ENCODE peak calls at places on chromosomes 11 and 22, in five cellular contexts. T is glutamatergic neuron; O is tibial artery; P is NCI-H1105; U is activated T-helper 1 cell treated with anti-CD3 and anti-CD28 coated beads, Interleukin-12 subunit alpha, Interleukin-12 subunit beta, Interleukin-2, Interleukin-4 antibody, amounts not matched to agents 30 ng/mL and 10 ng/mL and 1 ng/mL, durations not matched to agents 14 hours and 24 hours and 36 hours. R is an unnamed sample.

GRCh38 chr22:36337365-36338130 is 50.2 kb downstream of the MYH9 start:
- DNase-seq in T (no peak), O (no peak), P (no peak), U (no peak), R (no peak)

GRCh38 chr11:60280412-60280811 is at the start of gene MS4A4A:
- DNase-seq in T (no peak), O (no peak), P (no peak), U (no peak), R (no peak)

GRCh38 chr11:693887-694562 is 997 bp downstream of the DEAF1 start:
- DNase-seq in T (no peak), O (no peak), P (peak), U (no peak), R (no peak)

GRCh38 chr22:41832553-41833368 is at the start of gene SREBF2:
- DNase-seq in T (peak), O (peak), P (peak), U (peak), R (peak)

GRCh38 chr11:28966951-28967350 is 858.8 kb downstream of the METTL15 start:
- DNase-seq in T (no peak), O (no peak), P (no peak), U (no peak), R (no peak)

GRCh38 chr11:36381005-36381350 is 84.9 kb downstream of the PRR5L start:
- DNase-seq in T (no peak), O (no peak), P (no peak), U (no peak), R (no peak)

GRCh38 chr11:66950113-66950535 is 8.1 kb downstream of the PC start:
- DNase-seq in T (peak), O (peak), P (no peak), U (no peak), R (peak)

GRCh38 chr22:36377022-36377631 is 10.6 kb downstream of the MYH9 start:
- DNase-seq in T (no peak), O (no peak), P (no peak), U (peak), R (peak)

GRCh38 chr11:18563090-18563730 is 25.3 kb downstream of the UEVLD start:
- DNase-seq in T (no peak), O (no peak), P (no peak), U (no peak), R (no peak)

GRCh38 chr11:110091995-110092576 is 1.1 kb upstream of the ZC3H12C start:
- DNase-seq in T (peak), O (no peak), P (peak), U (no peak), R (no peak)

GRCh38 chr11:116993599-116993998 is 104.6 kb downstream of the SIK3 start:
- DNase-seq in T (no peak), O (no peak), P (no peak), U (no peak), R (no peak)

GRCh38 chr11:86696004-86696403 is 23.6 kb upstream of the ME3 start:
- DNase-seq in T (no peak), O (no peak), P (no peak), U (no peak), R (no peak)

GRCh38 chr11:134749040-134749586 is 337.1 kb upstream of the B3GAT1 start:
- DNase-seq in T (no peak), O (peak), P (no peak), U (no peak), R (no peak)

GRCh38 chr11:116958246-116958645 is 120.8 kb upstream of the APOA1 start:
- DNase-seq in T (no peak), O (no peak), P (no peak), U (no peak), R (no peak)

GRCh38 chr11:134398644-134399292 is 13.3 kb downstream of the B3GAT1 start:
- DNase-seq in T (peak), O (no peak), P (no peak), U (no peak), R (no peak)

GRCh38 chr11:72685560-72686480 is 11.6 kb upstream of the PDE2A start:
- DNase-seq in T (no peak), O (no peak), P (no peak), U (peak), R (no peak)

GRCh38 chr22:39994046-39994565 is 648 bp upstream of the FAM83F start:
- DNase-seq in T (no peak), O (no peak), P (no peak), U (no peak), R (no peak)